ENCODE peak calls at places on chromosomes 6 and 20, in eight cellular contexts. One of them, this sample, is unnamed.

GRCh38 chr6:2999621-3000455 is at the start of gene NQO2:
- DNase-seq in stomach: peak
- DNase-seq in spleen: peak
- DNase-seq in psoas muscle: peak
- DNase-seq in lower lobe of right lung: peak
- DNase-seq in AG04450: peak
- DNase-seq in CD8-positive, alpha-beta T cell: peak
- DNase-seq in heart right ventricle: peak
- DNase-seq in this sample: peak

GRCh38 chr6:128600397-128600951 is 80.1 kb upstream of the PTPRK start:
- DNase-seq in CD8-positive, alpha-beta T cell: no peak
- DNase-seq in AG04450: peak
- DNase-seq in lower lobe of right lung: no peak
- DNase-seq in stomach: no peak
- DNase-seq in psoas muscle: no peak
- DNase-seq in spleen: no peak
- DNase-seq in heart right ventricle: no peak
- DNase-seq in this sample: no peak

GRCh38 chr6:104642871-104643270 is 216.8 kb downstream of the HACE1 start:
- DNase-seq in AG04450: no peak
- DNase-seq in stomach: no peak
- DNase-seq in lower lobe of right lung: no peak
- DNase-seq in spleen: no peak
- DNase-seq in CD8-positive, alpha-beta T cell: no peak
- DNase-seq in heart right ventricle: no peak
- DNase-seq in psoas muscle: no peak
- DNase-seq in this sample: no peak

GRCh38 chr6:44278774-44279697 is 8.8 kb downstream of the TMEM151B start:
- DNase-seq in CD8-positive, alpha-beta T cell: no peak
- DNase-seq in stomach: no peak
- DNase-seq in AG04450: no peak
- DNase-seq in psoas muscle: no peak
- DNase-seq in heart right ventricle: no peak
- DNase-seq in spleen: no peak
- DNase-seq in lower lobe of right lung: no peak
- DNase-seq in this sample: no peak

GRCh38 chr20:53677447-53678314 is 84.0 kb upstream of the ZNF217 start:
- DNase-seq in heart right ventricle: no peak
- DNase-seq in AG04450: no peak
- DNase-seq in lower lobe of right lung: peak
- DNase-seq in psoas muscle: no peak
- DNase-seq in spleen: no peak
- DNase-seq in stomach: peak
- DNase-seq in CD8-positive, alpha-beta T cell: no peak
- DNase-seq in this sample: peak

GRCh38 chr20:3168079-3168828 is 5.1 kb downstream of the LZTS3 start:
- DNase-seq in psoas muscle: no peak
- DNase-seq in AG04450: no peak
- DNase-seq in heart right ventricle: peak
- DNase-seq in lower lobe of right lung: peak
- DNase-seq in stomach: peak
- DNase-seq in CD8-positive, alpha-beta T cell: no peak
- DNase-seq in spleen: peak
- DNase-seq in this sample: no peak

GRCh38 chr6:44737829-44738528 is 350.5 kb downstream of the CDC5L start:
- DNase-seq in heart right ventricle: no peak
- DNase-seq in lower lobe of right lung: no peak
- DNase-seq in psoas muscle: no peak
- DNase-seq in AG04450: no peak
- DNase-seq in stomach: no peak
- DNase-seq in CD8-positive, alpha-beta T cell: no peak
- DNase-seq in spleen: no peak
- DNase-seq in this sample: no peak

GRCh38 chr6:119587537-119587936 is 238.0 kb upstream of the MAN1A1 start:
- DNase-seq in CD8-positive, alpha-beta T cell: no peak
- DNase-seq in lower lobe of right lung: no peak
- DNase-seq in AG04450: no peak
- DNase-seq in psoas muscle: no peak
- DNase-seq in stomach: no peak
- DNase-seq in spleen: no peak
- DNase-seq in heart right ventricle: no peak
- DNase-seq in this sample: no peak

GRCh38 chr6:11854418-11855165 is 76.0 kb upstream of the ADTRP start:
- DNase-seq in AG04450: peak
- DNase-seq in lower lobe of right lung: no peak
- DNase-seq in heart right ventricle: no peak
- DNase-seq in CD8-positive, alpha-beta T cell: no peak
- DNase-seq in stomach: no peak
- DNase-seq in psoas muscle: no peak
- DNase-seq in spleen: no peak
- DNase-seq in this sample: no peak

GRCh38 chr6:18155273-18155863 is at the start of gene KDM1B:
- DNase-seq in AG04450: peak
- DNase-seq in spleen: peak
- DNase-seq in heart right ventricle: no peak
- DNase-seq in psoas muscle: peak
- DNase-seq in stomach: peak
- DNase-seq in CD8-positive, alpha-beta T cell: peak
- DNase-seq in lower lobe of right lung: peak
- DNase-seq in this sample: no peak

GRCh38 chr6:155317186-155317585 is 2.9 kb upstream of the TFB1M start:
- DNase-seq in lower lobe of right lung: no peak
- DNase-seq in stomach: no peak
- DNase-seq in AG04450: no peak
- DNase-seq in psoas muscle: no peak
- DNase-seq in spleen: no peak
- DNase-seq in heart right ventricle: no peak
- DNase-seq in CD8-positive, alpha-beta T cell: no peak
- DNase-seq in this sample: no peak

GRCh38 chr20:5526516-5526915 is 209.8 kb upstream of the PROKR2 start:
- DNase-seq in heart right ventricle: no peak
- DNase-seq in CD8-positive, alpha-beta T cell: no peak
- DNase-seq in AG04450: no peak
- DNase-seq in stomach: no peak
- DNase-seq in lower lobe of right lung: no peak
- DNase-seq in spleen: no peak
- DNase-seq in psoas muscle: no peak
- DNase-seq in this sample: no peak

GRCh38 chr6:4848382-4849068 is 72.3 kb downstream of the CDYL start:
- DNase-seq in psoas muscle: no peak
- DNase-seq in lower lobe of right lung: no peak
- DNase-seq in spleen: no peak
- DNase-seq in CD8-positive, alpha-beta T cell: no peak
- DNase-seq in AG04450: no peak
- DNase-seq in stomach: peak
- DNase-seq in heart right ventricle: peak
- DNase-seq in this sample: no peak
- TF ChIP-seq CTCF in psoas muscle: peak
- TF ChIP-seq CTCF in lower lobe of right lung: peak
- TF ChIP-seq CTCF in spleen: no peak
- TF ChIP-seq CTCF in CD8-positive, alpha-beta T cell: no peak
- TF ChIP-seq CTCF in AG04450: peak
- TF ChIP-seq CTCF in stomach: peak
- TF ChIP-seq CTCF in heart right ventricle: peak
- TF ChIP-seq CTCF in this sample: no peak

GRCh38 chr20:46557231-46557956 is 6.9 kb upstream of the OCSTAMP start:
- DNase-seq in spleen: no peak
- DNase-seq in stomach: no peak
- DNase-seq in AG04450: no peak
- DNase-seq in psoas muscle: no peak
- DNase-seq in CD8-positive, alpha-beta T cell: no peak
- DNase-seq in heart right ventricle: no peak
- DNase-seq in lower lobe of right lung: no peak
- DNase-seq in this sample: no peak

GRCh38 chr20:46562009-46562372 is 11.5 kb upstream of the OCSTAMP start:
- DNase-seq in spleen: no peak
- DNase-seq in AG04450: no peak
- DNase-seq in heart right ventricle: no peak
- DNase-seq in CD8-positive, alpha-beta T cell: no peak
- DNase-seq in stomach: no peak
- DNase-seq in psoas muscle: no peak
- DNase-seq in lower lobe of right lung: no peak
- DNase-seq in this sample: no peak

GRCh38 chr20:46559001-46559400 is 8.5 kb upstream of the OCSTAMP start:
- DNase-seq in stomach: no peak
- DNase-seq in psoas muscle: no peak
- DNase-seq in heart right ventricle: no peak
- DNase-seq in CD8-positive, alpha-beta T cell: no peak
- DNase-seq in AG04450: no peak
- DNase-seq in spleen: no peak
- DNase-seq in lower lobe of right lung: no peak
- DNase-seq in this sample: no peak

GRCh38 chr20:46558511-46558959 is 8.1 kb upstream of the OCSTAMP start:
- DNase-seq in heart right ventricle: no peak
- DNase-seq in spleen: no peak
- DNase-seq in stomach: peak
- DNase-seq in AG04450: peak
- DNase-seq in lower lobe of right lung: no peak
- DNase-seq in CD8-positive, alpha-beta T cell: no peak
- DNase-seq in psoas muscle: peak
- DNase-seq in this sample: no peak

DNA sequence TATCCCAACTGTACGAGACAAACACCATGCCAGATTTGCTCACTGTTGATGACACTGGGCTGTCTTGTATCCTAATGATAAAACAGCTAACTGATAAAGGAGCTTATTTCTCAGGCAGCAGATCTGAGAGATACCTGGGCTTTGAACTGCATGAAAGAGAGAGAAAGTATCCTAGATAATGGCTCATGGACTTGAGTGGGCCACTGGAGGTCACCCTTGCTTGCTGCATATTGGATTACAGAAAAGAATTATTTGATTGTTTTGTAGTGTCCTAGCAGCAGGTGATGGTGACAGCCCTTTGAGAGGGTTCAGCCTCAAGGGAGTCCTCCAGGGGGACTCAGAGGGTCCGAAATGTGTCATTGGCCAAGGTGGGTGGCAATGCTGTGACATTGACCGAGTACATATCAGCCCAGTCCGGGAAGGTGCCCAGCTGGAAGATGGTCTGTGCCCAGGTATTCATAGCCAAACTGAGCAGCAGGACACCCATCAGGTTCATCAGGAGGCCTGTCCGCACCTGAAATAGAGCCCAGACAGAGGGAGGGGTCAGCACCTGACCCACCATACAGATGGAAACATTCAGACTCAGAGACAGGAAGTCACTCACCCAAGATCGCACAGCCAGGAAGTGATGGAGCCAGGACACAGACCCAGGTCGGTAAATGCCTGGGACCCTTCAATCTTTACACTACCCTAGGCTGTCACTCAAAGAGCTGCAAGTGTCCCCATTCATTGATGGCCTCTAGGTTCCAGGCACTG is 9.4 kb upstream of the OCSTAMP start:
- DNase-seq in AG04450: no peak
- DNase-seq in psoas muscle: no peak
- DNase-seq in spleen: no peak
- DNase-seq in CD8-positive, alpha-beta T cell: no peak
- DNase-seq in heart right ventricle: no peak
- DNase-seq in stomach: no peak
- DNase-seq in lower lobe of right lung: no peak
- DNase-seq in this sample: no peak
- TF ChIP-seq CTCF in AG04450: no peak
- TF ChIP-seq CTCF in psoas muscle: no peak
- TF ChIP-seq CTCF in spleen: no peak
- TF ChIP-seq CTCF in CD8-positive, alpha-beta T cell: no peak
- TF ChIP-seq CTCF in heart right ventricle: no peak
- TF ChIP-seq CTCF in stomach: no peak
- TF ChIP-seq CTCF in lower lobe of right lung: no peak
- TF ChIP-seq CTCF in this sample: no peak

GRCh38 chr6:14856177-14856576 is 389.7 kb upstream of the JARID2 start:
- DNase-seq in spleen: no peak
- DNase-seq in lower lobe of right lung: no peak
- DNase-seq in stomach: no peak
- DNase-seq in CD8-positive, alpha-beta T cell: no peak
- DNase-seq in AG04450: no peak
- DNase-seq in heart right ventricle: peak
- DNase-seq in psoas muscle: no peak
- DNase-seq in this sample: no peak
- TF ChIP-seq CTCF in spleen: no peak
- TF ChIP-seq CTCF in lower lobe of right lung: no peak
- TF ChIP-seq CTCF in stomach: no peak
- TF ChIP-seq CTCF in CD8-positive, alpha-beta T cell: no peak
- TF ChIP-seq CTCF in AG04450: no peak
- TF ChIP-seq CTCF in heart right ventricle: no peak
- TF ChIP-seq CTCF in psoas muscle: no peak
- TF ChIP-seq CTCF in this sample: no peak

DNA sequence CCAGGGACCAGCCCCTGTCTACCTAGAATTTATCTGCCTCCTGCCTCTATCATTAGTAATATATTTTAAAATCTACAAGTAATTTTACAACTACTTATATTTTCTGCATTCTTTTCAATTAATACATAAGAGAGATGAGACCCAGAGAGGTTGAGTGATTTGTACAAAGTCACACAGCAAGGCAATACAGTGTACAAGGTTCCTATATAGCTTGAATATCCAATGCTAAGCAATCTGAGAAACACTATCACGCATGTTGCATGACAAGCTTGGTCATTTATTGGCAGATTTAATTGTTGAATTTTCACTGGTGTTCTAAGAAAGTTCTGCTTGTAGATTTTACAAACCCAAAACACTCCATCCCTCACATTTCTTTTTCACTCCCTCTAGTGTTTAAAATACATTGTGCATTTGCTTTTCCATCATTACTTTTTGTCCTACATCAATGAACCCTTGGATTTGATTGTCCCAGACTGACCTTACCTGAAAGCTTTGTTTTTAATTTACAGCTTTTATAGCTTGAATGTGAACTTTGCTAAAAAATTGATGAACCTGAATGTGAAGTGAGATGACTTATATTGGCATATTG is 520.9 kb upstream of the CITED2 start:
- DNase-seq in stomach: no peak
- DNase-seq in AG04450: no peak
- DNase-seq in spleen: no peak
- DNase-seq in CD8-positive, alpha-beta T cell: no peak
- DNase-seq in psoas muscle: no peak
- DNase-seq in heart right ventricle: no peak
- DNase-seq in lower lobe of right lung: no peak
- DNase-seq in this sample: no peak
- TF ChIP-seq CTCF in stomach: no peak
- TF ChIP-seq CTCF in AG04450: peak
- TF ChIP-seq CTCF in spleen: no peak
- TF ChIP-seq CTCF in CD8-positive, alpha-beta T cell: no peak
- TF ChIP-seq CTCF in psoas muscle: no peak
- TF ChIP-seq CTCF in heart right ventricle: no peak
- TF ChIP-seq CTCF in lower lobe of right lung: no peak
- TF ChIP-seq CTCF in this sample: peak